ENCODE peak calls at places on chromosomes 1 and 21, in seven cellular contexts. B, T, P, D, E, V and R are unnamed samples.

GRCh38 chr1:221886311-221887090 is 144.6 kb upstream of the DUSP10 start:
- DNase-seq in D (no peak), T (no peak), V (no peak), B (no peak), E (no peak), P (no peak), R (no peak)

GRCh38 chr21:45455321-45456013 is 50.5 kb downstream of the COL18A1 start:
- DNase-seq in E (no peak), D (no peak), B (no peak), T (peak; percentile 72), P (peak; percentile 56), V (no peak), R (no peak)

GRCh38 chr1:167707942-167708341 is 13.8 kb upstream of the MPZL1 start:
- DNase-seq in V (no peak), E (no peak), P (no peak), D (no peak), T (no peak), B (no peak), R (no peak)

GRCh38 chr21:28523367-28523766 is 469.3 kb downstream of the LTN1 start:
- DNase-seq in D (no peak), T (no peak), P (no peak), E (no peak), V (no peak), B (no peak), R (no peak)

GRCh38 chr1:155126494-155127104 is 1.1 kb upstream of the EFNA1 start:
- DNase-seq in V (peak; percentile 23), P (peak; percentile 68), E (peak; percentile 73), B (no peak), D (no peak), T (peak; percentile 54), R (no peak)

GRCh38 chr1:220407101-220407683 is 120.7 kb upstream of the MARK1 start:
- DNase-seq in T (no peak), D (no peak), P (no peak), V (no peak), E (no peak), B (no peak), R (no peak)

GRCh38 chr1:76038306-76039004 is 36.1 kb upstream of the ST6GALNAC3 start:
- DNase-seq in V (no peak), B (no peak), T (peak; percentile 9), D (no peak), P (no peak), E (no peak), R (no peak)

GRCh38 chr1:151839457-151840409 is at the start of gene C2CD4D:
- DNase-seq in D (no peak), E (peak; percentile 87), P (peak; percentile 90), V (no peak), T (peak; percentile 64), B (no peak), R (no peak)

GRCh38 chr1:178267646-178268094 is 173.8 kb downstream of the RASAL2 start:
- DNase-seq in B (no peak), E (no peak), V (no peak), P (no peak), D (no peak), T (peak; percentile 44), R (no peak)

GRCh38 chr1:39508266-39508665 is 16.8 kb downstream of the BMP8A start:
- DNase-seq in T (no peak), V (no peak), B (no peak), D (no peak), E (no peak), P (no peak), R (no peak)

GRCh38 chr1:172118618-172119017 is 277.3 kb downstream of the DNM3 start:
- DNase-seq in V (no peak), B (no peak), E (no peak), T (no peak), D (no peak), P (no peak), R (no peak)

GRCh38 chr21:34808569-34809204 is 139.9 kb downstream of the CLIC6 start:
- DNase-seq in V (no peak), E (no peak), B (peak; percentile 26), T (peak; percentile 62), D (no peak), P (no peak), R (peak; percentile 53)

GRCh38 chr1:215022204-215022603 is 60.3 kb upstream of the KCNK2 start:
- DNase-seq in T (no peak), B (no peak), D (no peak), V (no peak), P (no peak), E (no peak), R (no peak)

GRCh38 chr1:78840447-78841251 is 165.9 kb downstream of the ADGRL4 start:
- DNase-seq in T (peak; percentile 87), P (no peak), D (no peak), B (peak; percentile 55), E (no peak), V (peak; percentile 3), R (peak; percentile 51)

GRCh38 chr1:222583079-222583478 is 6.7 kb downstream of the TAF1A start:
- DNase-seq in P (no peak), D (no peak), T (no peak), B (no peak), V (no peak), E (no peak), R (no peak)

GRCh38 chr1:99621340-99621901 is 24.5 kb upstream of the PALMD start:
- DNase-seq in B (no peak), E (no peak), T (no peak), V (no peak), D (no peak), P (no peak), R (no peak)

GRCh38 chr1:223652436-223652901 is 13.0 kb downstream of the CAPN8 start:
- DNase-seq in B (no peak), T (no peak), P (no peak), E (no peak), V (no peak), D (no peak), R (no peak)

GRCh38 chr1:172662464-172663109 is 3.7 kb downstream of the FASLG start:
- DNase-seq in D (no peak), P (no peak), E (peak; percentile 80), T (peak; percentile 93), V (no peak), B (peak; percentile 26), R (no peak)

GRCh38 chr1:119544165-119544762 is 37.3 kb downstream of the HSD3B1 start:
- DNase-seq in D (peak; percentile 10), P (peak; percentile 41), E (no peak), V (no peak), T (peak; percentile 16), B (no peak), R (no peak)

GRCh38 chr1:227917081-227917950 is 30.4 kb downstream of the WNT9A start:
- DNase-seq in V (no peak), D (no peak), T (no peak), B (no peak), E (peak; percentile 22), P (peak; percentile 15), R (no peak)

GRCh38 chr1:187691439-187691838 is 862.7 kb downstream of the PLA2G4A start:
- DNase-seq in V (no peak), D (peak; percentile 38), T (peak; percentile 88), P (no peak), E (no peak), B (peak; percentile 65), R (peak; percentile 89)

GRCh38 chr1:240111558-240111957 is 19.9 kb downstream of the FMN2 start:
- DNase-seq in D (no peak), E (no peak), T (no peak), V (no peak), P (no peak), B (no peak), R (no peak)

GRCh38 chr1:186535388-186536133 is 74.6 kb upstream of the PDC start:
- DNase-seq in E (no peak), V (no peak), P (no peak), D (no peak), T (peak; percentile 95), B (peak; percentile 73), R (peak; percentile 89)

GRCh38 chr1:1230656-1231399 is 973 bp downstream of the SDF4 start:
- DNase-seq in E (no peak), P (no peak), D (no peak), B (no peak), V (no peak), T (peak; percentile 66), R (no peak)

GRCh38 chr1:206895837-206896242 is 1.4 kb upstream of the IL24 start:
- DNase-seq in B (no peak), T (peak; percentile 69), E (no peak), D (no peak), P (no peak), V (no peak), R (no peak)

GRCh38 chr21:45533731-45534571 is 8.3 kb downstream of the SLC19A1 start:
- DNase-seq in E (no peak), T (no peak), P (peak; percentile 9), D (no peak), B (no peak), V (no peak), R (no peak)

GRCh38 chr1:40390857-40391256 is 17.3 kb downstream of the SMAP2 start:
- DNase-seq in V (no peak), E (no peak), P (no peak), B (no peak), T (no peak), D (no peak), R (no peak)

DNA sequence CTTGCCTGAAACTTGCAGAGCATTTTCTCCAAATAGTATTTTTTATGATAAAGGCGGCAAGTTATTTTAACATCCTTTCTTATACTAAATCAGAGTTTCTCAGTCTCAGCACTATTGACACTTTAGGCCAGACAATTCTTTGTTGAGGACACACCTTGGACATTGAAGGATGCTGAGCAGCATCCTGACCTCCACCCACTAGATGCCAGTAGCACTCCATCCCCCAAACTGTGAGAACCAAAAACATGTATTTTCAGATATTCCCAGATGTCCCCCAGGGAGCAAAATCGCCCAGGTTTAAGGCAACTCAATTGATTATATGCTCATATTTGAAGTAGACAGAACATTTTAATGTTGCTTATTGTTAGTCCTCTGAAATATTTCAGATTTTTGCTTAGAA is 299.4 kb downstream of the ZP4 start:
- DNase-seq in E (no peak), V (no peak), T (no peak), P (no peak), B (no peak), D (no peak), R (no peak)
- TF ChIP-seq CTCF in E (no peak), V (no peak), T (no peak), P (no peak), B (no peak), D (peak; percentile 32), R (no peak)

GRCh38 chr21:41783476-41784150 is 16.8 kb upstream of the RIPK4 start:
- DNase-seq in D (no peak), P (no peak), B (no peak), T (no peak), E (peak; percentile 80), V (no peak), R (no peak)
- H3K4me3 ChIP-seq in D (no peak overlapping the region), P (no peak overlapping the region), B (no peak overlapping the region), T (no peak overlapping the region), E (no peak overlapping the region), V (no peak overlapping the region), R (no peak overlapping the region)

GRCh38 chr1:204321051-204321450 is 38.7 kb downstream of the PLEKHA6 start:
- DNase-seq in P (no peak), T (no peak), V (no peak), E (no peak), D (no peak), B (no peak), R (no peak)
- TF ChIP-seq CTCF in P (no peak), T (no peak), V (no peak), E (no peak), D (no peak), B (no peak), R (no peak)

DNA sequence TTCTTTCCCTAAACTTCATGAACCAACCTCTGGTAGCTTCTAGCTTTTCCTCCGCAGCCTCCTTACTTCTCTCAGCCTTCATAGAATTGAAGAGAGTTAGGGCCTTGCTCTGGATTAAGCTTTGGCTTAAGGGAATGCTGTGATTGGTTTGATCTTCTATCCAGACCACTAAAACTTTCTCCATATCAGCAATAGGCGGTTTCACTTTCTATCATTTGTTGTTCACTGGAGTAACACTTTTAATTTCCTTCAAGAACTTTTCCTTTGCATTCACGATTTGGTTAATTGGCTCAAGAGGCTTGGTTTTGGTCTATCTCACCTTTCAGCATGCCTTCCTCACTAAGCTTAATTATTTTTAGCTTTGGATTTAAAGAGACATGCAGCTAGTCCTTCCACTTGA is 5.1 kb downstream of the URB2 start:
- DNase-seq in V (no peak), T (no peak), B (no peak), D (no peak), E (no peak), P (no peak), R (no peak)
- H3K4me3 ChIP-seq in V (no peak overlapping the region), T (no peak overlapping the region), B (no peak overlapping the region), D (no peak overlapping the region), E (no peak overlapping the region), P (no peak overlapping the region), R (no peak overlapping the region)